ENCODE peak calls at places on chromosomes 11 and 22, in six cellular contexts. V is body of pancreas; O is retina; W is activated CD4-positive, alpha-beta T cell treated with anti-CD3 and anti-CD28 coated beads, Interleukin-2, amount 10 ng/mL, durations not matched to agents 7 days and 5 days; E is activated CD4-positive, alpha-beta memory T cell treated with anti-CD3 and anti-CD28 coated beads for 36 hours; G is AG04450. B is an unnamed sample.

GRCh38 chr22:41446057-41446501 is 522 bp downstream of the TOB2 start:
- DNase-seq in V (peak), O (peak), W (peak), E (no peak), G (no peak), B (no peak)

GRCh38 chr11:70517996-70518907 is 119.9 kb downstream of the CTTN start:
- DNase-seq in V (no peak), O (no peak), W (no peak), E (no peak), G (no peak), B (no peak)

GRCh38 chr11:32113637-32114203 is 22.8 kb downstream of the RCN1 start:
- DNase-seq in V (no peak), O (no peak), W (no peak), E (no peak), G (no peak), B (no peak)

GRCh38 chr11:126716456-126717083 is 284.0 kb downstream of the KIRREL3 start:
- DNase-seq in V (peak), O (peak), W (peak), E (peak), G (no peak), B (no peak)

GRCh38 chr11:60786811-60787567 is 1.9 kb downstream of the MS4A10 start:
- DNase-seq in V (peak), O (no peak), W (no peak), E (no peak), G (peak), B (no peak)

GRCh38 chr11:128331317-128331716 is 256.0 kb downstream of the ETS1 start:
- DNase-seq in V (no peak), O (no peak), W (no peak), E (no peak), G (no peak), B (no peak)

GRCh38 chr11:126989942-126990715 is 10.4 kb downstream of the KIRREL3 start:
- DNase-seq in V (peak), O (peak), W (peak), E (peak), G (peak), B (peak)

GRCh38 chr11:94129505-94130335 is 1.1 kb downstream of the PANX1 start:
- DNase-seq in V (no peak), O (no peak), W (peak), E (peak), G (no peak), B (no peak)

GRCh38 chr11:69636512-69636866 is 4.5 kb upstream of the CCND1 start:
- DNase-seq in V (peak), O (peak), W (no peak), E (no peak), G (peak), B (no peak)

GRCh38 chr22:43561421-43562178 is 149.8 kb downstream of the MPPED1 start:
- DNase-seq in V (no peak), O (peak), W (no peak), E (no peak), G (no peak), B (no peak)

GRCh38 chr22:21942407-21942895 is 10.2 kb downstream of the PPM1F start:
- DNase-seq in V (peak), O (no peak), W (no peak), E (peak), G (peak), B (no peak)

GRCh38 chr11:66866420-66867010 is 9.7 kb downstream of the LRFN4 start:
- DNase-seq in V (no peak), O (no peak), W (no peak), E (no peak), G (no peak), B (no peak)

GRCh38 chr22:31082606-31083376 is 1.7 kb downstream of the SMTN start:
- DNase-seq in V (peak), O (no peak), W (peak), E (peak), G (no peak), B (peak)

GRCh38 chr22:30249049-30250038 is 2.8 kb upstream of the LIF start:
- DNase-seq in V (no peak), O (no peak), W (no peak), E (no peak), G (no peak), B (no peak)

GRCh38 chr11:107427569-107428180 is 29.9 kb downstream of the CWF19L2 start:
- DNase-seq in V (no peak), O (no peak), W (no peak), E (no peak), G (no peak), B (no peak)

GRCh38 chr11:118277312-118277711 is 13.2 kb upstream of the MPZL2 start:
- DNase-seq in V (no peak), O (no peak), W (peak), E (peak), G (no peak), B (no peak)

GRCh38 chr11:95556342-95557151 is 233.0 kb downstream of the FAM76B start:
- DNase-seq in V (no peak), O (no peak), W (no peak), E (peak), G (peak), B (no peak)

GRCh38 chr22:23856721-23857605 is 712 bp upstream of the SLC2A11 start:
- DNase-seq in V (peak), O (peak), W (no peak), E (peak), G (no peak), B (no peak)

GRCh38 chr11:79348976-79349682 is 91.7 kb downstream of the TENM4 start:
- DNase-seq in V (no peak), O (no peak), W (no peak), E (no peak), G (no peak), B (no peak)

GRCh38 chr11:88292156-88292844 is 45.2 kb downstream of the CTSC start:
- DNase-seq in V (peak), O (no peak), W (no peak), E (no peak), G (no peak), B (no peak)

GRCh38 chr11:69729252-69729651 is 25.4 kb upstream of the FGF19 start:
- DNase-seq in V (no peak), O (no peak), W (no peak), E (no peak), G (no peak), B (no peak)

GRCh38 chr11:92979176-92979575 is 9.7 kb downstream of the MTNR1B start:
- DNase-seq in V (no peak), O (no peak), W (no peak), E (no peak), G (peak), B (no peak)

GRCh38 chr11:124070906-124071621 is 29.9 kb upstream of the OR10G7 start:
- DNase-seq in V (peak), O (peak), W (peak), E (peak), G (peak), B (peak)

GRCh38 chr22:38026130-38027111 is 30.8 kb upstream of the PICK1 start:
- DNase-seq in V (no peak), O (peak), W (no peak), E (no peak), G (no peak), B (no peak)

GRCh38 chr11:12008790-12009616 is 577 bp upstream of the DKK3 start:
- DNase-seq in V (peak), O (peak), W (no peak), E (no peak), G (no peak), B (no peak)

GRCh38 chr11:66043008-66043906 is 5.7 kb downstream of the GAL3ST3 start:
- DNase-seq in V (no peak), O (no peak), W (no peak), E (no peak), G (no peak), B (no peak)

GRCh38 chr22:22796729-22797128 is 90.9 kb upstream of the IGLL5 start:
- DNase-seq in V (no peak), O (no peak), W (no peak), E (no peak), G (no peak), B (no peak)

GRCh38 chr11:29129850-29130249 is 887.0 kb downstream of the KCNA4 start:
- DNase-seq in V (no peak), O (no peak), W (no peak), E (no peak), G (no peak), B (no peak)

GRCh38 chr22:47174096-47174495 is 411.6 kb downstream of the TBC1D22A start:
- DNase-seq in V (no peak), O (no peak), W (no peak), E (no peak), G (no peak), B (no peak)

GRCh38 chr11:9691865-9692264 is 28.0 kb downstream of the SWAP70 start:
- DNase-seq in V (no peak), O (no peak), W (no peak), E (no peak), G (no peak), B (no peak)

GRCh38 chr11:1341928-1342524 is 32.6 kb upstream of the TOLLIP start:
- DNase-seq in V (no peak), O (no peak), W (no peak), E (peak), G (no peak), B (no peak)

GRCh38 chr11:32952421-32952820 is 59.8 kb downstream of the QSER1 start:
- DNase-seq in V (no peak), O (no peak), W (no peak), E (no peak), G (no peak), B (no peak)

GRCh38 chr11:67353317-67354313 is at the start of gene POLD4:
- DNase-seq in V (peak), O (peak), W (peak), E (peak), G (peak), B (peak)

GRCh38 chr22:29202231-29203192 is 3.2 kb upstream of the EMID1 start:
- DNase-seq in V (peak), O (peak), W (peak), E (peak), G (no peak), B (peak)

GRCh38 chr11:47998345-47998732 is 18.0 kb downstream of the PTPRJ start:
- DNase-seq in V (no peak), O (no peak), W (no peak), E (no peak), G (no peak), B (no peak)

GRCh38 chr11:2413735-2414579 is 13.4 kb downstream of the TSSC4 start:
- DNase-seq in V (no peak), O (no peak), W (no peak), E (no peak), G (no peak), B (no peak)

GRCh38 chr11:34830648-34831047 is 85.5 kb downstream of the APIP start:
- DNase-seq in V (no peak), O (peak), W (no peak), E (no peak), G (peak), B (no peak)

GRCh38 chr11:103433976-103434375 is 324.8 kb downstream of the DYNC2H1 start:
- DNase-seq in V (no peak), O (no peak), W (no peak), E (no peak), G (no peak), B (no peak)

GRCh38 chr11:45209904-45210699 is 63.7 kb downstream of the PRDM11 start:
- DNase-seq in V (peak), O (peak), W (no peak), E (no peak), G (no peak), B (no peak)